ENCODE peak calls at places on chromosomes 5 and 9, in seven cellular contexts. N is mucosa of descending colon, O is ovary, K is osteoblast, D is RWPE2, H is endothelial cell of umbilical vein, T is neural progenitor cell. B is an unnamed sample.

GRCh38 chr5:83312672-83313071 is 158.9 kb upstream of the VCAN start:
- DNase-seq in N (no peak), O (no peak), K (no peak), D (no peak), H (no peak), T (no peak), B (no peak)

GRCh38 chr5:113031557-113031956 is 55.0 kb downstream of the DCP2 start:
- DNase-seq in N (no peak), O (no peak), K (peak; percentile 18), D (no peak), H (no peak), T (no peak), B (no peak)

GRCh38 chr5:154086641-154087040 is 47.9 kb downstream of the MFAP3 start:
- DNase-seq in N (no peak), O (no peak), K (no peak), D (no peak), H (no peak), T (no peak), B (no peak)

GRCh38 chr5:151880304-151880703 is 44.3 kb downstream of the GLRA1 start:
- DNase-seq in N (no peak), O (no peak), K (no peak), D (no peak), H (no peak), T (no peak), B (no peak)

GRCh38 chr5:56078675-56079500 is 84.1 kb upstream of the IL6ST start:
- DNase-seq in N (no peak), O (no peak), K (no peak), D (no peak), H (no peak), T (no peak), B (no peak)

GRCh38 chr5:123371575-123372179 is 51.5 kb downstream of the CEP120 start:
- DNase-seq in N (peak; percentile 69), O (peak; percentile 56), K (no peak), D (no peak), H (no peak), T (peak; percentile 65), B (peak; percentile 80)

GRCh38 chr9:130137081-130137869 is 34.9 kb upstream of the NCS1 start:
- DNase-seq in N (no peak), O (no peak), K (no peak), D (no peak), H (no peak), T (no peak), B (no peak)

GRCh38 chr9:70263421-70263820 is 4.6 kb downstream of the SMC5 start:
- DNase-seq in N (no peak), O (no peak), K (peak; percentile 72), D (no peak), H (no peak), T (no peak), B (no peak)

GRCh38 chr5:40676643-40677333 is 2.9 kb upstream of the PTGER4 start:
- DNase-seq in N (peak; percentile 40), O (no peak), K (peak; percentile 89), D (peak; percentile 90), H (peak; percentile 93), T (no peak), B (no peak)

GRCh38 chr5:181221792-181222629 is 1.1 kb upstream of the TRIM41 start:
- DNase-seq in N (peak; percentile 99), O (peak; percentile 98), K (peak; percentile 94), D (peak; percentile 97), H (peak; percentile 97), T (peak; percentile 91), B (peak; percentile 95)

GRCh38 chr5:89276566-89277305 is 393.8 kb upstream of the MEF2C start:
- DNase-seq in N (no peak), O (no peak), K (peak; percentile 84), D (no peak), H (no peak), T (no peak), B (no peak)

GRCh38 chr9:30628915-30629564 is 1755.4 kb upstream of the ACO1 start:
- DNase-seq in N (no peak), O (no peak), K (no peak), D (no peak), H (no peak), T (no peak), B (no peak)

GRCh38 chr9:96655198-96655851 is at the start of gene PRXL2C:
- DNase-seq in N (peak; percentile 90), O (peak; percentile 88), K (no peak), D (peak; percentile 75), H (peak; percentile 53), T (no peak), B (peak; percentile 80)

GRCh38 chr5:170809551-170809950 is 26.0 kb downstream of the GABRP start:
- DNase-seq in N (no peak), O (no peak), K (peak; percentile 52), D (no peak), H (peak; percentile 48), T (peak; percentile 52), B (peak; percentile 32)

GRCh38 chr5:132473019-132473531 is 17.5 kb downstream of the IRF1 start:
- DNase-seq in N (peak; percentile 67), O (peak; percentile 21), K (no peak), D (peak; percentile 39), H (no peak), T (no peak), B (no peak)

GRCh38 chr9:76161546-76161945 is 232.7 kb downstream of the RFK start:
- DNase-seq in N (no peak), O (no peak), K (no peak), D (no peak), H (no peak), T (no peak), B (no peak)

GRCh38 chr9:22060831-22061383 is 51.8 kb upstream of the CDKN2B start:
- DNase-seq in N (no peak), O (no peak), K (no peak), D (no peak), H (no peak), T (no peak), B (no peak)

GRCh38 chr5:61435368-61435767 is 103.3 kb downstream of the ZSWIM6 start:
- DNase-seq in N (no peak), O (no peak), K (no peak), D (no peak), H (no peak), T (no peak), B (no peak)

GRCh38 chr5:168142402-168142801 is 149.0 kb upstream of the WWC1 start:
- DNase-seq in N (no peak), O (no peak), K (peak; percentile 56), D (no peak), H (no peak), T (no peak), B (no peak)

GRCh38 chr9:77953590-77953989 is 78.0 kb downstream of the GNAQ start:
- DNase-seq in N (no peak), O (no peak), K (no peak), D (no peak), H (no peak), T (no peak), B (no peak)

GRCh38 chr9:73133921-73134407 is 17.7 kb upstream of the ANXA1 start:
- DNase-seq in N (no peak), O (no peak), K (no peak), D (peak; percentile 73), H (no peak), T (no peak), B (no peak)

GRCh38 chr9:91415290-91415689 is 8.3 kb downstream of the NFIL3 start:
- DNase-seq in N (no peak), O (no peak), K (no peak), D (no peak), H (no peak), T (no peak), B (no peak)

GRCh38 chr5:124661317-124662141 is 84.9 kb downstream of the ZNF608 start:
- DNase-seq in N (no peak), O (no peak), K (no peak), D (no peak), H (peak; percentile 91), T (peak; percentile 88), B (peak; percentile 28)

GRCh38 chr5:76402251-76402879 is 720 bp upstream of the IQGAP2 start:
- DNase-seq in N (peak; percentile 64), O (peak; percentile 43), K (peak; percentile 21), D (no peak), H (peak; percentile 13), T (peak; percentile 79), B (no peak)

GRCh38 chr5:136087961-136088871 is 44.4 kb upstream of the SMAD5 start:
- DNase-seq in N (peak; percentile 89), O (peak; percentile 90), K (peak; percentile 70), D (no peak), H (peak; percentile 52), T (no peak), B (no peak)

GRCh38 chr5:54177058-54177457 is 133.3 kb downstream of the ARL15 start:
- DNase-seq in N (no peak), O (no peak), K (no peak), D (no peak), H (no peak), T (no peak), B (no peak)

GRCh38 chr5:120258123-120258522 is 206.0 kb upstream of the PRR16 start:
- DNase-seq in N (no peak), O (no peak), K (no peak), D (no peak), H (no peak), T (no peak), B (no peak)

GRCh38 chr9:83066771-83067170 is 3.8 kb upstream of the RASEF start:
- DNase-seq in N (no peak), O (no peak), K (peak; percentile 96), D (no peak), H (no peak), T (no peak), B (no peak)
- TF ChIP-seq CTCF in N (no peak), O (no peak), K (no peak), D (no peak), H (no peak), T (no peak), B (no peak)

DNA sequence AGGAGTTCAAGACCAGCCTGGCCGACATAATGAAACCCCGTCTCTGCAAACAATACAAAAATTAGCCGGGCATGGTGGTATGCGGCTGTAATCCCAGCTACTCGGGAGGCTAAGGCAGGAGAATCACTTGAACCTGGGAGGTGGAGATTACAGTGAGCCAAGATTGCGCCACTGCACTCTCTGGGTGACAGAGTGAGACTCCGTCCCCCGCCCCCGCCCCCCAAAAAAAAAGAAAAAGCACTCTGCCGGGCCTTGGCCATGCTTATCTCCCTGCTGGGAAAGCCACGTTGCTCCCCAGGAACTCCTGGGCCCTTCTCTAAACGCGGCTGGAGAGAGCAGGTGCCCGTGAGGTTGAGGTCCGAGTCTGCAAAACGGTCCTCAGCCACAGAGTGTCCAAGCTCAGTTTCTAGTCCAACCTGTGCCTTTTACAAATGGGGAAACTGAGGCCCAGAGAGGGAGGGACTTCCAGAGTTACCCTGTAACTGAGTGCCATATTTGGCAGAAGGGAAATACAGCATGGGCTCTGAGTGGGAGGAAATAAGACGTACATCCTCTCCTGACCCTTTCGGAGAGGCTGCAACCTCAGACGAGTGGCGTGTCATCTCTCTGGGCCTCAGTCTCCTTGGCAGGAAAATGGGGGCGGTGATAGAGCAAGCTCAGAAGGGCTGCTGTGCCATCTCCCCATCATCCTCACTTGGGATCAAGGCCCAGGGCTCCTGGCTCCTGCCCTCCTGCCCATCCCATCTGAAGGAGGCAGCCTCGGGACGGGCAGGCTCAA is 6.6 kb upstream of the PHYHD1 start:
- DNase-seq in N (no peak), O (no peak), K (peak; percentile 74), D (no peak), H (no peak), T (no peak), B (no peak)
- H3K4me3 ChIP-seq in N (no peak overlapping the region), O (no peak overlapping the region), K (no peak overlapping the region), D (peak overlapping the region; percentile 21), H (no peak overlapping the region), T (no peak overlapping the region), B (no peak overlapping the region)

GRCh38 chr9:33466565-33467495 is 6.9 kb downstream of the NOL6 start:
- DNase-seq in N (peak; percentile 84), O (peak; percentile 74), K (peak; percentile 94), D (no peak), H (peak; percentile 38), T (peak; percentile 75), B (peak; percentile 77)
- H3K4me1 ChIP-seq in N (no peaks in the 10 kb centered on the region), O (no peaks in the 10 kb centered on the region), K (peaks cover 2% of the 10 kb centered on the region), D (peaks cover 19% of the 10 kb centered on the region), H (no peaks in the 10 kb centered on the region), T (no peaks in the 10 kb centered on the region), B (no peaks in the 10 kb centered on the region)

GRCh38 chr5:138180183-138180782 is 1.4 kb downstream of the KIF20A start:
- DNase-seq in N (no peak), O (no peak), K (peak; percentile 77), D (no peak), H (peak; percentile 76), T (peak; percentile 68), B (peak; percentile 24)
- TF ChIP-seq CTCF in N (no peak), O (no peak), K (peak; percentile 60), D (peak; percentile 94), H (peak; percentile 45), T (peak; percentile 69), B (peak; percentile 77)